ENCODE peak calls at places on chromosomes 11 and 22, in seven cellular contexts. C is heart left ventricle; B is erythroblast; V is tibial nerve; U is stimulated activated effector memory CD8-positive, alpha-beta T cell treated with anti-CD3 and anti-CD28 coated beads, Interleukin-12 subunit alpha, Interleukin-12 subunit beta, amount 100 ng/mL, for 72 hours; A is IMR-90; J is posterior cingulate gyrus. T is an unnamed sample.

GRCh38 chr11:22703561-22703960 is 37.1 kb downstream of the GAS2 start:
- DNase-seq in C (no peak), B (no peak), V (no peak), U (no peak), A (peak), J (no peak), T (no peak)

GRCh38 chr11:81569999-81570398 is 1163.7 kb downstream of the FAM181B start:
- DNase-seq in C (no peak), B (no peak), V (no peak), U (no peak), A (no peak), J (no peak), T (no peak)

GRCh38 chr11:92638678-92639077 is 330.8 kb upstream of the MTNR1B start:
- DNase-seq in C (no peak), B (no peak), V (no peak), U (no peak), A (no peak), J (no peak), T (no peak)

GRCh38 chr22:25880524-25880923 is 138.5 kb downstream of the MYO18B start:
- DNase-seq in C (no peak), B (peak), V (no peak), U (no peak), A (no peak), J (no peak), T (no peak)

GRCh38 chr11:127027000-127027399 is 26.4 kb upstream of the KIRREL3 start:
- DNase-seq in C (no peak), B (no peak), V (no peak), U (no peak), A (no peak), J (no peak), T (no peak)

GRCh38 chr22:43446881-43447280 is 35.1 kb downstream of the MPPED1 start:
- DNase-seq in C (no peak), B (no peak), V (no peak), U (no peak), A (no peak), J (no peak), T (no peak)

GRCh38 chr22:32127904-32128303 is 31.2 kb downstream of the C22orf42 start:
- DNase-seq in C (no peak), B (no peak), V (no peak), U (no peak), A (no peak), J (no peak), T (no peak)

GRCh38 chr22:30212996-30213441 is 33.5 kb downstream of the LIF start:
- DNase-seq in C (no peak), B (no peak), V (no peak), U (no peak), A (no peak), J (no peak), T (peak)

GRCh38 chr11:69949327-69949726 is 128.8 kb upstream of the ANO1 start:
- DNase-seq in C (no peak), B (peak), V (no peak), U (no peak), A (peak), J (no peak), T (peak)

GRCh38 chr11:86245369-86246292 is 1.1 kb downstream of the EED start:
- DNase-seq in C (no peak), B (peak), V (no peak), U (no peak), A (peak), J (no peak), T (no peak)

GRCh38 chr11:116773203-116774112 is 671 bp upstream of the BUD13 start:
- DNase-seq in C (no peak), B (peak), V (no peak), U (no peak), A (peak), J (no peak), T (no peak)

GRCh38 chr11:77201370-77201769 is 73.3 kb downstream of the MYO7A start:
- DNase-seq in C (peak), B (no peak), V (no peak), U (no peak), A (no peak), J (no peak), T (no peak)

GRCh38 chr11:69939551-69940245 is 120.5 kb upstream of the FGF3 start:
- DNase-seq in C (peak), B (no peak), V (no peak), U (no peak), A (peak), J (no peak), T (peak)

GRCh38 chr22:28711820-28712777 is 29.5 kb downstream of the CHEK2 start:
- DNase-seq in C (no peak), B (no peak), V (no peak), U (no peak), A (peak), J (no peak), T (no peak)

GRCh38 chr11:64035581-64035980 is at the start of gene FLRT1:
- DNase-seq in C (no peak), B (no peak), V (no peak), U (no peak), A (no peak), J (peak), T (no peak)

GRCh38 chr11:117520201-117520600 is 192.5 kb downstream of the CEP164 start:
- DNase-seq in C (no peak), B (no peak), V (no peak), U (no peak), A (no peak), J (no peak), T (no peak)

GRCh38 chr11:32884770-32885384 is 7.7 kb upstream of the QSER1 start:
- DNase-seq in C (no peak), B (peak), V (no peak), U (no peak), A (no peak), J (no peak), T (no peak)

GRCh38 chr11:27254744-27255446 is 108.1 kb downstream of the CCDC34 start:
- DNase-seq in C (no peak), B (no peak), V (no peak), U (no peak), A (peak), J (no peak), T (no peak)

GRCh38 chr11:119759324-119759723 is 30.3 kb upstream of the NECTIN1 start:
- DNase-seq in C (no peak), B (peak), V (no peak), U (no peak), A (peak), J (no peak), T (no peak)

GRCh38 chr11:3340025-3340424 is 38.9 kb downstream of the ZNF195 start:
- DNase-seq in C (no peak), B (peak), V (no peak), U (no peak), A (peak), J (no peak), T (no peak)

GRCh38 chr11:67044496-67044895 is 12.2 kb upstream of the RHOD start:
- DNase-seq in C (no peak), B (no peak), V (no peak), U (no peak), A (peak), J (no peak), T (no peak)

GRCh38 chr11:91067666-91068065 is 844.8 kb upstream of the CHORDC1 start:
- DNase-seq in C (no peak), B (no peak), V (no peak), U (no peak), A (no peak), J (no peak), T (no peak)

GRCh38 chr11:64799256-64799924 is 3.6 kb downstream of the MAP4K2 start:
- DNase-seq in C (no peak), B (no peak), V (no peak), U (no peak), A (no peak), J (no peak), T (peak)

GRCh38 chr11:10459029-10459970 is 4.2 kb downstream of the AMPD3 start:
- DNase-seq in C (no peak), B (no peak), V (no peak), U (peak), A (no peak), J (no peak), T (no peak)

GRCh38 chr11:2209370-2209801 is 37.8 kb upstream of the TH start:
- DNase-seq in C (peak), B (no peak), V (no peak), U (no peak), A (no peak), J (no peak), T (no peak)

GRCh38 chr11:70107191-70107590 is 29.1 kb downstream of the ANO1 start:
- DNase-seq in C (no peak), B (no peak), V (no peak), U (no peak), A (no peak), J (no peak), T (no peak)

GRCh38 chr22:29626497-29627195 is 23.2 kb downstream of the NF2 start:
- DNase-seq in C (no peak), B (no peak), V (no peak), U (no peak), A (peak), J (no peak), T (no peak)

GRCh38 chr11:121337740-121338272 is 45.2 kb downstream of the SC5D start:
- DNase-seq in C (no peak), B (no peak), V (peak), U (no peak), A (no peak), J (no peak), T (peak)

GRCh38 chr22:44892243-44892642 is 117.6 kb downstream of the PHF21B start:
- DNase-seq in C (no peak), B (no peak), V (no peak), U (no peak), A (no peak), J (no peak), T (no peak)

GRCh38 chr11:32918427-32918826 is 25.8 kb downstream of the QSER1 start:
- DNase-seq in C (no peak), B (no peak), V (no peak), U (no peak), A (peak), J (no peak), T (no peak)

GRCh38 chr11:126997196-126997595 is 3.4 kb downstream of the KIRREL3 start:
- DNase-seq in C (no peak), B (no peak), V (no peak), U (no peak), A (peak), J (no peak), T (no peak)

GRCh38 chr11:75242722-75243600 is 2.4 kb downstream of the TPBGL start:
- DNase-seq in C (no peak), B (no peak), V (no peak), U (no peak), A (no peak), J (no peak), T (no peak)

GRCh38 chr11:79273781-79274180 is 167.0 kb downstream of the TENM4 start:
- DNase-seq in C (no peak), B (no peak), V (no peak), U (no peak), A (no peak), J (no peak), T (no peak)

GRCh38 chr22:28282346-28282745 is 363.3 kb upstream of the PITPNB start:
- DNase-seq in C (no peak), B (no peak), V (no peak), U (no peak), A (peak), J (no peak), T (no peak)

GRCh38 chr11:68050371-68050841 is 11.6 kb downstream of the TCIRG1 start:
- DNase-seq in C (no peak), B (no peak), V (no peak), U (no peak), A (no peak), J (no peak), T (peak)

GRCh38 chr11:112157274-112157766 is 6.6 kb downstream of the IL18 start:
- DNase-seq in C (no peak), B (peak), V (no peak), U (no peak), A (peak), J (no peak), T (no peak)

GRCh38 chr11:105469931-105470330 is 139.9 kb upstream of the GRIA4 start:
- DNase-seq in C (no peak), B (no peak), V (no peak), U (no peak), A (no peak), J (no peak), T (no peak)

GRCh38 chr11:70610561-70610960 is 212.2 kb downstream of the CTTN start:
- DNase-seq in C (no peak), B (no peak), V (no peak), U (no peak), A (peak), J (no peak), T (peak)

T was measured in left ventricle myocardium superior.